ENCODE peak calls at places on chromosomes 11 and 22, in four cellular contexts. E is H1, C is IMR-90, T is H9. H is an unnamed sample.

GRCh38 chr11:64792482-64792881 is 10.5 kb downstream of the MAP4K2 start:
- DNase-seq in C (no peak), E (no peak), T (no peak), H (no peak)

GRCh38 chr11:64263947-64264317 is 12.6 kb downstream of the PLCB3 start:
- DNase-seq in T (no peak), E (no peak), C (no peak), H (no peak)

GRCh38 chr11:117218133-117218915 is 13.5 kb downstream of the PCSK7 start:
- DNase-seq in T (no peak), C (peak; percentile 57), E (no peak), H (no peak)

GRCh38 chr11:121293276-121293569 is 652 bp downstream of the SC5D start:
- DNase-seq in T (no peak), E (no peak), C (peak; percentile 31), H (no peak)

GRCh38 chr22:28410050-28410816 is 269.4 kb downstream of the TTC28 start:
- DNase-seq in T (no peak), E (no peak), C (peak; percentile 71), H (peak; percentile 84)

GRCh38 chr11:110147965-110148709 is 54.9 kb downstream of the ZC3H12C start:
- DNase-seq in T (no peak), C (peak; percentile 92), E (no peak), H (peak; percentile 14)

GRCh38 chr22:25054943-25055511 is 102.5 kb downstream of the KIAA1671 start:
- DNase-seq in T (no peak), E (no peak), C (no peak), H (no peak)

GRCh38 chr22:21100149-21101032 is 54.6 kb downstream of the LRRC74B start:
- DNase-seq in E (no peak), T (no peak), C (peak; percentile 38), H (peak; percentile 21)

GRCh38 chr22:24460418-24461089 is 33.2 kb downstream of the ADORA2A start:
- DNase-seq in C (peak; percentile 28), E (no peak), T (no peak), H (peak; percentile 56)

GRCh38 chr22:25146311-25146710 is 53.3 kb upstream of the CRYBB3 start:
- DNase-seq in T (no peak), C (no peak), E (no peak), H (no peak)

GRCh38 chr11:111521132-111521531 is 6.6 kb downstream of the HOATZ start:
- DNase-seq in C (peak; percentile 34), T (no peak), E (no peak), H (no peak)

GRCh38 chr22:22785316-22786065 is 102.1 kb upstream of the IGLL5 start:
- DNase-seq in C (no peak), T (no peak), E (no peak), H (no peak)

GRCh38 chr11:72236083-72236697 is 7.8 kb downstream of the PHOX2A start:
- DNase-seq in T (no peak), C (peak; percentile 50), E (no peak), H (no peak)

GRCh38 chr11:68670208-68670992 is 13.9 kb upstream of the GAL start:
- DNase-seq in T (peak; percentile 67), E (no peak), C (no peak), H (no peak)

GRCh38 chr11:78742430-78742829 is 167.8 kb upstream of the NARS2 start:
- DNase-seq in T (no peak), C (peak; percentile 6), E (no peak), H (no peak)

GRCh38 chr11:68550485-68550817 is 89.9 kb downstream of the PPP6R3 start:
- DNase-seq in E (no peak), C (peak; percentile 21), T (no peak), H (no peak)

GRCh38 chr22:39556970-39557811 is 13.4 kb upstream of the CACNA1I start:
- DNase-seq in C (peak; percentile 7), T (no peak), E (no peak), H (no peak)

GRCh38 chr11:76277298-76278175 is 71.2 kb upstream of the WNT11 start:
- DNase-seq in T (no peak), C (no peak), E (no peak), H (no peak)

GRCh38 chr11:62610814-62611704 is 1.5 kb downstream of the EML3 start:
- DNase-seq in E (no peak), T (no peak), C (no peak), H (no peak)
- H3K4me2 ChIP-seq in E (peak overlapping the region; percentile 91), T (peak overlapping the region; percentile 90), C (peak overlapping the region; percentile 98), H (peak overlapping the region; percentile 100)

DNA sequence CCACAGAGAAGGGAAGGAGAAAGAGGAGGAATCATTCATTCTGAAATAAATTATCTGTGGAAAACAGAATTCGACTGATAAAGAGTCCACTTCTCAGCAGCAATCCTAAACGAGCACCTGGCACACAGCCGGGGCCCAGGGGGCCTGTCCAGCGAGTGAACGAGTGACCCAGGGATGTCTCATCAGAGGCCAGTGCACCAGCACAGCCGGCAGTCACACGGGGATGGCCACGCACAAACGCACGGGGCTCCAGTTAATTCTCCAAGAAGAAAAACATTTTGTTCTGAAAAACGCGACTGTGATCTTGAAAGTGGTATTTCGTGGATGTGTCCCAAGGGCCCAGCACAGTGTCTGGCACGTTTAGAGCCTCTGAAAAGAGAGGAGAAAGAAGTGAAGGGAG is 154.6 kb downstream of the BRD1 start:
- DNase-seq in C (no peak), T (no peak), E (no peak), H (no peak)
- H4K5ac ChIP-seq in C (no peak overlapping the region), T (no peak overlapping the region), E (no peak overlapping the region), H (no peak overlapping the region)

GRCh38 chr22:44666207-44666585 is 35.8 kb upstream of the PRR5 start:
- DNase-seq in C (no peak), T (no peak), E (no peak), H (no peak)

GRCh38 chr22:44667276-44667675 is 34.7 kb upstream of the PRR5 start:
- DNase-seq in T (no peak), E (no peak), C (no peak), H (no peak)

GRCh38 chr22:44668886-44669724 is 32.9 kb upstream of the PRR5 start:
- DNase-seq in C (no peak), E (no peak), T (no peak), H (no peak)

GRCh38 chr22:44668190-44668885 is 33.7 kb upstream of the PRR5 start:
- DNase-seq in C (no peak), T (peak; percentile 70), E (no peak), H (no peak)

GRCh38 chr22:44667829-44668189 is 34.2 kb upstream of the PRR5 start:
- DNase-seq in T (peak; percentile 42), E (no peak), C (no peak), H (no peak)
- H3K4me2 ChIP-seq in T (peak overlapping the region; percentile 24), E (peak overlapping the region; percentile 69), C (peak overlapping the region; percentile 75), H (peak overlapping the region; percentile 25)

GRCh38 chr11:47229161-47229560 is 14.4 kb downstream of the DDB2 start:
- DNase-seq in E (no peak), T (no peak), C (no peak), H (no peak)
- H4K5ac ChIP-seq in E (no peak overlapping the region), T (no peak overlapping the region), C (no peak overlapping the region), H (no peak overlapping the region)

GRCh38 chr22:37732699-37733607 is 36.1 kb downstream of the TRIOBP start:
- DNase-seq in E (no peak), C (no peak), T (no peak), H (no peak)
- H3K4me2 ChIP-seq in E (no peak overlapping the region), C (no peak overlapping the region), T (no peak overlapping the region), H (no peak overlapping the region)

DNA sequence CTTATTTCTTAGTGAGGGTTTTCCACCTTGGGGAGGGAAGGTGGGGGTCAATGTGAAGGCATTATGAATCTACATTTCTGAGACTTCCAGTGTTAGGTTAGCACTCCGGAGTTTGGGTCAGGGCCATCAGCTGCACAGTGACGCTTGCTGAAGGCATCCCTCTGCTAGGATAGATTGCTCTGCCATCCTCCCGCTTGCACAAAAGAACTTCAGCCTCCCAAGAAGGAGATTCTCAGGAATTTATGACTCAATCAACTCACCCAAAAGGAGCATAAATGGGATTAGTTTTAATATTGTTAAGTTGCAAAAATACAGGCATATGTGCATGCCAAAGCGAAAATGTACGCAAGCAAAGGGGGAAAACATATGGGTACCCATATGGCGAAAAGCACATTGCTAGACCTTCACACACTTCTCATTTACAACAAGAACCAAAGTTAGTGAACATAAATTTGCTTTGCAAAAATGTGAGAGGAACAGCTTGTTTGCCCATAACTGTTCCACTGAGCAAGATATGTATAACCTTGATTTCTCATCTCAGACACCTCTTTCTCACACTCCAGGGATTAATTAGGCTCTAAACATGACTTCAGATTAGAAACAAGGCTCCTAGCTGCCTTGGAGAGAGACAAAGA is 1013.0 kb downstream of the OPCML start:
- DNase-seq in C (peak; percentile 4), E (no peak), T (no peak), H (no peak)
- H4K5ac ChIP-seq in C (no peak overlapping the region), E (no peak overlapping the region), T (no peak overlapping the region), H (no peak overlapping the region)

GRCh38 chr22:37019309-37020191 is at the start of the genes MPST and TST:
- DNase-seq in T (peak; percentile 74), C (peak; percentile 61), E (no peak), H (peak; percentile 77)
- H3K4me2 ChIP-seq in T (peak within 1 kb of the TSS; percentile 65), C (peak within 1 kb of the TSS; percentile 93), E (peak within 1 kb of the TSS; percentile 89), H (peak within 1 kb of the TSS; percentile 99)

GRCh38 chr11:58707767-58708166 is 24.0 kb downstream of the GLYAT start:
- DNase-seq in T (no peak), E (no peak), C (no peak), H (peak; percentile 1)
- H4K5ac ChIP-seq in T (no peak overlapping the region), E (no peak overlapping the region), C (no peak overlapping the region), H (no peak overlapping the region)

DNA sequence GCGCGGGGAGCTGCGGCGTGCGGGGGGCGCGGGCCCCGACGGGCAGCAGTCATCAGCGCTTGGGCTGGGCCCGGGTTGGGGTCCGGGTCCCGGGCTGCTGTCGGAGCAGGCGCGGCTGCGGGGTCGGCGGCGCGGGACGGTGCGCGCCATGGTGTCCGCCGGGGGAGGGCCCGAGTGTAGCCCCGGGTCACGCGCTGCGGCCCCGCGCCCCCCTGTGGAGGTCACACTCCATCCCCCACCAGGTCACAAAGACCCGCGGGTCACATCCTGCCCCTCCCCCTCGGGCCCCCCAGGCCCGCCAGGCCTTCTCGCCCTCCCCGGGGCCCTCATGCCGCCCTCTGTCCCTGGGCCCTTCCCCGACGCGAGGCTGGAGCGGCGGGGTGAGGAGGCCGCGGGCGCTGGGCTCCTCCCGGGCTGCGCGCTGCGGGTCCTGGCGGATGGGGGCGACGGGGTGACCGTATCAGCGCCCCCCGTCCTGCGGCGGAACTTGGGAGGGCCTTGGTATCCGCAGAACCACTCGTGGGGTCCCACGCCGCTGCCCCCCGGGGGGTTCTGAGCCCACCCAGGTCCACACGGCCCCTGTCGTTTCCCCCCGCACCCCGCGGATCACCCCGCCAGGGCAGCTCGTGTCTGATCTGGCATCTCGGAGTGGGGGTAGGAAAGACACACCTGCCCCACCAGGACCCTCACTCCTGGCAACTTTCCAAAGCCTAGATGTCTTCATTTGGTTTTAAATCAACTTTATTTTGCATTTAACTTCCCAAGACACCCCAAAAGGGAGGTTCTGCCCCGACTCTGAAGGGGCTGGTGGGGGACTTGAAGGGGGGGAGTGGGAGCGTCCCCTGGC is 463 bp upstream of the TTLL8 start:
- DNase-seq in T (peak; percentile 26), E (no peak), C (no peak), H (no peak)
- H3K4me2 ChIP-seq in T (peak overlapping the region; percentile 83), E (peak overlapping the region; percentile 86), C (no peak overlapping the region), H (peak overlapping the region; percentile 61)

DNA sequence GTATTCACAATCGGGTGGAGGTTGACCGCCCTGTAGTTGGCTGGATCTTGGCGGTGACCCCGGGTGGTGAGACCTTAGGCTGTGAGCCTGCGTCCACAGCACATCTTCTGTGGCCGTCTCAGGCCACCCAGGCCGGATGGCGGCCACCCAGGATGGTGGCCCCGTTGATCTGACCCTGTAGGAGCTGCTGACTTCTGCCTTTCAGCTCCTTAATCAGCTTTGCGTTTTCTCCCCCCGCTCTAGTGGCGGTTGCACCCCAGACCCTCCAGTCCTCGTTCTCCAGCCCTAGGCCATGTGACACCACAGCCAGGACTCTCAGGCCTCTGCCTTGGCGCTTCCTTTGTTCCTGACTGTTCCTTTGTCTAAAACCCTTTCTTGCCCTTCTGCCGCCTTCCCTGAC is 244.0 kb downstream of the TBC1D22A start:
- DNase-seq in T (no peak), C (no peak), E (no peak), H (no peak)
- H4K5ac ChIP-seq in T (no peak overlapping the region), C (no peak overlapping the region), E (no peak overlapping the region), H (no peak overlapping the region)